ENCODE peak calls at places on chromosomes 4 and X, in eight cellular contexts. V is GM13976, Z is adrenal gland, J is endothelial cell, O is neural crest cell, N is IMR-90, K is nephron progenitor cell, R is endodermal cell. T is an unnamed sample.

GRCh38 chrX:46574941-46575381 is 1.4 kb downstream of the CHST7 start:
- DNase-seq in Z (no peak), J (peak; percentile 5), O (no peak), V (peak; percentile 45), K (peak; percentile 44), R (peak; percentile 62), N (no peak), T (no peak)

GRCh38 chr4:44447563-44448504 is 775 bp downstream of the KCTD8 start:
- DNase-seq in R (peak; percentile 87), O (peak; percentile 21), V (peak; percentile 31), K (peak; percentile 66), N (no peak), Z (peak; percentile 23), J (peak; percentile 47), T (peak; percentile 20)

GRCh38 chr4:18081708-18082107 is 60.2 kb upstream of the LCORL start:
- DNase-seq in K (no peak), J (no peak), N (no peak), Z (no peak), R (no peak), O (no peak), V (no peak), T (no peak)

GRCh38 chrX:110866421-110866820 is 70.8 kb upstream of the CHRDL1 start:
- DNase-seq in K (no peak), V (no peak), R (no peak), J (no peak), N (no peak), O (no peak), Z (no peak), T (no peak)

GRCh38 chrX:111868726-111869638 is 7.0 kb upstream of the TRPC5OS start:
- DNase-seq in K (no peak), V (peak; percentile 9), Z (no peak), N (peak; percentile 13), O (no peak), R (peak; percentile 46), J (no peak), T (no peak)

GRCh38 chrX:101602077-101602476 is 15.7 kb downstream of the ARMCX6 start:
- DNase-seq in O (no peak), K (no peak), R (no peak), N (peak; percentile 62), Z (no peak), V (no peak), J (no peak), T (no peak)

GRCh38 chrX:85111347-85111746 is 107.7 kb downstream of the APOOL start:
- DNase-seq in N (peak; percentile 5), J (no peak), R (no peak), V (no peak), Z (no peak), O (no peak), K (no peak), T (no peak)

GRCh38 chrX:116732214-116732613 is 269.4 kb upstream of the CT83 start:
- DNase-seq in O (no peak), V (no peak), Z (no peak), K (no peak), J (no peak), R (no peak), N (no peak), T (no peak)

GRCh38 chr4:8035371-8035780 is 95.7 kb upstream of the AFAP1 start:
- DNase-seq in V (no peak), N (peak; percentile 51), J (no peak), O (no peak), R (no peak), K (no peak), Z (no peak), T (no peak)

GRCh38 chr4:108926058-108926457 is 163.2 kb upstream of the ETNPPL start:
- DNase-seq in J (no peak), Z (no peak), K (no peak), R (no peak), O (no peak), N (peak; percentile 41), V (no peak), T (no peak)

GRCh38 chr4:76717431-76717830 is 180.5 kb downstream of the SOWAHB start:
- DNase-seq in K (no peak), R (no peak), N (no peak), V (no peak), J (no peak), O (no peak), Z (no peak), T (no peak)

GRCh38 chr4:6767341-6767724 is 15.2 kb upstream of the KIAA0232 start:
- DNase-seq in J (no peak), R (peak; percentile 29), O (no peak), V (no peak), N (peak; percentile 43), Z (no peak), K (no peak), T (no peak)

GRCh38 chr4:23297327-23297726 is 592.5 kb downstream of the PPARGC1A start:
- DNase-seq in R (peak; percentile 51), O (no peak), K (no peak), J (no peak), Z (no peak), V (no peak), N (no peak), T (no peak)
- TF ChIP-seq CTCF in R (peak; percentile 48), O (no peak), K (no peak), J (no peak), Z (no peak), V (no peak), N (no peak), T (no peak)

GRCh38 chr4:74133786-74134499 is 24.0 kb upstream of the MTHFD2L start:
- DNase-seq in K (peak; percentile 77), R (peak; percentile 92), N (peak; percentile 86), J (peak; percentile 82), O (peak; percentile 77), V (peak; percentile 21), Z (peak; percentile 80), T (peak; percentile 84)

DNA sequence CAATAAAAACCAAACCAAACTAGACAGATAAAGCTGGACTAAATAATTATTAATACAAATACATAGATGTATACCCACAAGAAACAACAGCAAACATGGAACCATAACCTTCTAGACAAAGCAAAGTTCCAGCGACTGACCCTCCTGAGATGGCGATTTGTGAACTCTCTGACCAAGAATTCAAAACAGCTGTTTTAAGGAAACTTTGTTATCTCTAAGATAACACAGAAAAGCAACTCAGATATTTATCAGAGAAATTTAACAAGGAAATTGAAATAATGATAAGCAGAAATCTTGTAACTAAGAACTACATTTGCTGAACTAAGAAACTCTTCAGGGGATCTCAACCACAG is 23.4 kb upstream of the MTHFD2L start:
- DNase-seq in O (no peak), Z (no peak), V (no peak), K (no peak), J (no peak), N (no peak), R (no peak), T (no peak)
- TF ChIP-seq CTCF in O (no peak), Z (no peak), V (no peak), K (no peak), J (no peak), N (no peak), R (peak; percentile 52), T (no peak)

DNA sequence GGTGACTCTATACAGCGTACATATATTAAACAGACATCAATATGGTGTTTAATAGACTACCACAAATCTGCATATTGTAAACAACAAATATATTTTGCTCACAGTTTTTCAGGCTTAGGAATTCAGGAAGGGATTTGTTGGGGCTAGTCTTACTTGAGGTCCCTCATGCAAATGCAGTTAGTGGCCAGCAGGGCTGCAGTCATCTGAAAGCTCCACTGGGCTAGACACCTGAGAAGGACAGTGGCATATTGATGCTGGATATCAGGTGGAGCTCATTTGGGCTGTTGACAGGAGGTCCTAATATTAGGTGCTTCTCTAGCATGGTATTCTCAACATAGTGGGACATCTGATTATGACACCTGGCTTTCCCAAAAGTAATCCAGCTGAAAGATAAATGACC is 493.8 kb upstream of the PABPC4L start:
- DNase-seq in N (no peak), O (no peak), R (no peak), Z (no peak), K (no peak), J (no peak), V (no peak), T (no peak)
- TF ChIP-seq CTCF in N (no peak), O (peak; percentile 27), R (peak; percentile 62), Z (no peak), K (no peak), J (no peak), V (no peak), T (no peak)

GRCh38 chr4:4719446-4719845 is 140.0 kb upstream of the MSX1 start:
- DNase-seq in R (peak; percentile 48), O (no peak), K (no peak), J (no peak), N (no peak), Z (no peak), V (no peak), T (no peak)

GRCh38 chr4:4721636-4722035 is 137.8 kb upstream of the MSX1 start:
- DNase-seq in Z (no peak), R (no peak), O (no peak), J (no peak), V (no peak), N (no peak), K (no peak), T (no peak)

GRCh38 chr4:4714330-4714729 is 145.1 kb upstream of the MSX1 start:
- DNase-seq in Z (no peak), V (no peak), N (peak; percentile 69), R (no peak), O (no peak), J (no peak), K (no peak), T (no peak)

GRCh38 chr4:4720671-4721070 is 138.8 kb upstream of the MSX1 start:
- DNase-seq in N (no peak), J (no peak), K (no peak), V (no peak), O (no peak), R (no peak), Z (no peak), T (no peak)

GRCh38 chr4:4717692-4718091 is 141.8 kb upstream of the MSX1 start:
- DNase-seq in O (no peak), K (no peak), R (no peak), Z (no peak), V (no peak), J (no peak), N (no peak), T (no peak)
- TF ChIP-seq CTCF in O (no peak), K (no peak), R (no peak), Z (no peak), V (no peak), J (no peak), N (no peak), T (no peak)

GRCh38 chr4:56978750-56979303 is at the start of gene POLR2B:
- DNase-seq in K (peak; percentile 94), O (peak; percentile 95), R (peak; percentile 99), Z (peak; percentile 97), J (peak; percentile 93), N (peak; percentile 89), V (peak; percentile 87), T (peak; percentile 95)

GRCh38 chr4:56976878-56977320 is 507 bp downstream of the NOA1 start:
- DNase-seq in V (peak; percentile 66), R (peak; percentile 87), N (no peak), J (no peak), O (peak; percentile 41), Z (peak; percentile 27), K (peak; percentile 55), T (peak; percentile 27)

GRCh38 chr4:56979674-56980073 is 978 bp downstream of the POLR2B start:
- DNase-seq in V (no peak), O (peak; percentile 14), R (peak; percentile 68), N (peak; percentile 19), J (peak; percentile 39), Z (no peak), K (peak; percentile 33), T (no peak)

GRCh38 chr4:56977321-56978012 is at the start of gene NOA1:
- DNase-seq in K (peak; percentile 97), N (peak; percentile 99), J (peak; percentile 99), V (peak; percentile 96), Z (peak; percentile 98), O (peak; percentile 98), R (peak; percentile 99), T (peak; percentile 98)

GRCh38 chr4:56976283-56976877 is 1.0 kb downstream of the NOA1 start:
- DNase-seq in Z (peak; percentile 32), V (peak; percentile 27), N (no peak), R (no peak), J (no peak), O (no peak), K (peak; percentile 36), T (no peak)
- TF ChIP-seq CTCF in Z (no peak), V (no peak), N (no peak), R (no peak), J (no peak), O (no peak), K (no peak), T (no peak)